ENCODE peak calls at places on chromosomes 2 and 18, in seven cellular contexts. O, W, A, U, N, B and C are unnamed samples.

GRCh38 chr2:239263937-239264837 is 136.6 kb downstream of the HDAC4 start:
- DNase-seq in O (no peak), W (no peak), A (no peak), U (no peak), N (no peak), B (no peak), C (no peak)

GRCh38 chr2:20576598-20577115 is 74.2 kb downstream of the HS1BP3 start:
- DNase-seq in O (no peak), W (no peak), A (no peak), U (peak; percentile 47), N (peak; percentile 77), B (no peak), C (peak; percentile 57)

GRCh38 chr2:236608710-236609109 is 39.1 kb downstream of the ACKR3 start:
- DNase-seq in O (no peak), W (no peak), A (no peak), U (no peak), N (no peak), B (no peak), C (no peak)

GRCh38 chr2:239060676-239061075 is 212.8 kb downstream of the TWIST2 start:
- DNase-seq in O (no peak), W (no peak), A (no peak), U (no peak), N (no peak), B (no peak), C (no peak)

GRCh38 chr18:55314615-55315237 is 273.3 kb downstream of the TCF4 start:
- DNase-seq in O (no peak), W (no peak), A (no peak), U (no peak), N (no peak), B (no peak), C (no peak)

GRCh38 chr2:231360881-231361294 is 34.6 kb upstream of the B3GNT7 start:
- DNase-seq in O (no peak), W (no peak), A (no peak), U (no peak), N (no peak), B (no peak), C (no peak)

GRCh38 chr2:62293490-62294212 is 97.7 kb downstream of the B3GNT2 start:
- DNase-seq in O (peak; percentile 51), W (peak; percentile 48), A (no peak), U (no peak), N (no peak), B (peak; percentile 47), C (no peak)

GRCh38 chr2:221552282-221552681 is 19.8 kb downstream of the EPHA4 start:
- DNase-seq in O (no peak), W (no peak), A (no peak), U (no peak), N (no peak), B (no peak), C (no peak)

GRCh38 chr18:36322408-36322728 is 24.9 kb downstream of the FHOD3 start:
- DNase-seq in O (no peak), W (no peak), A (no peak), U (no peak), N (no peak), B (no peak), C (no peak)

GRCh38 chr2:42252464-42252863 is 83.3 kb downstream of the EML4 start:
- DNase-seq in O (no peak), W (no peak), A (no peak), U (no peak), N (no peak), B (no peak), C (no peak)

GRCh38 chr2:181393472-181393871 is 63.7 kb upstream of the ITGA4 start:
- DNase-seq in O (peak; percentile 18), W (peak; percentile 26), A (no peak), U (no peak), N (no peak), B (no peak), C (peak; percentile 1)

GRCh38 chr2:71313016-71313766 is 18.4 kb upstream of the ZNF638 start:
- DNase-seq in O (no peak), W (no peak), A (no peak), U (no peak), N (no peak), B (no peak), C (no peak)

GRCh38 chr18:76494541-76495403 is at the start of gene ZNF516:
- DNase-seq in O (peak; percentile 25), W (peak; percentile 61), A (no peak), U (no peak), N (no peak), B (no peak), C (no peak)

GRCh38 chr2:10404324-10405143 is 43.6 kb downstream of the ODC1 start:
- DNase-seq in O (no peak), W (peak; percentile 68), A (no peak), U (no peak), N (no peak), B (no peak), C (no peak)

GRCh38 chr2:181398000-181398399 is 59.2 kb upstream of the ITGA4 start:
- DNase-seq in O (no peak), W (no peak), A (no peak), U (no peak), N (no peak), B (no peak), C (no peak)

GRCh38 chr18:56973487-56973886 is 173.4 kb upstream of the BOD1L2 start:
- DNase-seq in O (no peak), W (no peak), A (no peak), U (no peak), N (no peak), B (no peak), C (no peak)

GRCh38 chr2:38146917-38147307 is 71.0 kb upstream of the CYP1B1 start:
- DNase-seq in O (peak; percentile 25), W (peak; percentile 27), A (peak; percentile 66), U (no peak), N (peak; percentile 78), B (peak; percentile 57), C (peak; percentile 29)

GRCh38 chr2:38148501-38148900 is 72.5 kb upstream of the CYP1B1 start:
- DNase-seq in O (peak; percentile 81), W (no peak), A (no peak), U (no peak), N (no peak), B (no peak), C (no peak)

GRCh38 chr2:38147333-38148121 is 71.6 kb upstream of the CYP1B1 start:
- DNase-seq in O (no peak), W (no peak), A (no peak), U (no peak), N (no peak), B (no peak), C (no peak)

GRCh38 chr2:38145226-38145625 is 69.3 kb upstream of the CYP1B1 start:
- DNase-seq in O (no peak), W (no peak), A (no peak), U (no peak), N (no peak), B (no peak), C (no peak)

DNA sequence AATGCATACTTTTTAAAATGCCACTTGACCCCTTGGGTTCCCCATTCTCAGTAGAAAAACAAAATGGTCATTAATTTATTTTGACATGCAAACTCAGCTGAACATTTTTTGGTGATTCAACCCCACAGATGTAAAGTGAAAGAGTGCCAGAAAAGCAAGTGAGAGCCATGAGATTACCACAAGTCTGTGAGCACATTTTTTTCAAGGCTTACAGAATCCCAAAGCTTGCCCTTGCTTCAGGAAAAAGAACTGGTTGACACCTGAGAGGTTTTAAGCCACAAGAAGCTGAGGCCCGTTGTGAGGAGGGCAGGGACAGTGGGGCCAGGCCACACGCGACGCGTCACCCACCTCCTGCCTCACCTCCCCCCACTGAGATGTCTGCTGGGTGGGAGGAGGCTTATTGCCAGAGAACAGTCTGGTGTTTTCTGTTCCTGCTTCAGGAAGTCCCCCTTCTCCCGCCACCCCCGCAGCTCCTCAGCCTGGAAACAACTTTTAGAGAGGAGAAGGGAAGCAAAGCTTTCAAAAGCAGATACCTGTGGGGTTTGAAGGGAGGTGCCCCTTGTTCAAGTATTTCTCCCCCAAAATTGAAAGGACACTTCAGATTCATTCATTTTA is 70.5 kb upstream of the CYP1B1 start:
- DNase-seq in O (no peak), W (no peak), A (peak; percentile 43), U (no peak), N (peak; percentile 71), B (peak; percentile 15), C (no peak)
- TF ChIP-seq TAF1 in O (no peak), W (no peak), A (peak; percentile 8), U (no peak), N (no peak), B (no peak), C (no peak)

DNA sequence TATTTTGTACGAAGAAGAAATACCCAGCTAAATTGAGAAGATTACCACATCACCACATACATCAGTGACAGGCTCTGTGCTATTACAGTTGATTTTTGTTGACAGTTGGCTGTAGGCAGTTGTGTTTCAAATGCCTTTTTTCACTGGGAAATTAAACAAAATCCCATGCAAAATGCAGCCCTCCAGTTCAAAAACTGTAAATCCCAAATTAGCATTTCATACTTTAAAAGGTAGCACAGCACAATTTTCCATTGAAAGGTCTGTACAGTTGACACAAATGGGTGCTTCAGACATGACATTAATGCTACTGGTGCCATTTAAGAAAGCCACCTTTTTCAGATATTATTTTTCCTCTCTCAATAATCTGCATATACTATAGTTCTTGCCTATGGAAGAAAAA is 807.2 kb downstream of the BCL11A start:
- DNase-seq in O (no peak), W (no peak), A (no peak), U (no peak), N (no peak), B (no peak), C (no peak)
- TF ChIP-seq TAF1 in O (no peak), W (no peak), A (no peak), U (no peak), N (no peak), B (no peak), C (no peak)

DNA sequence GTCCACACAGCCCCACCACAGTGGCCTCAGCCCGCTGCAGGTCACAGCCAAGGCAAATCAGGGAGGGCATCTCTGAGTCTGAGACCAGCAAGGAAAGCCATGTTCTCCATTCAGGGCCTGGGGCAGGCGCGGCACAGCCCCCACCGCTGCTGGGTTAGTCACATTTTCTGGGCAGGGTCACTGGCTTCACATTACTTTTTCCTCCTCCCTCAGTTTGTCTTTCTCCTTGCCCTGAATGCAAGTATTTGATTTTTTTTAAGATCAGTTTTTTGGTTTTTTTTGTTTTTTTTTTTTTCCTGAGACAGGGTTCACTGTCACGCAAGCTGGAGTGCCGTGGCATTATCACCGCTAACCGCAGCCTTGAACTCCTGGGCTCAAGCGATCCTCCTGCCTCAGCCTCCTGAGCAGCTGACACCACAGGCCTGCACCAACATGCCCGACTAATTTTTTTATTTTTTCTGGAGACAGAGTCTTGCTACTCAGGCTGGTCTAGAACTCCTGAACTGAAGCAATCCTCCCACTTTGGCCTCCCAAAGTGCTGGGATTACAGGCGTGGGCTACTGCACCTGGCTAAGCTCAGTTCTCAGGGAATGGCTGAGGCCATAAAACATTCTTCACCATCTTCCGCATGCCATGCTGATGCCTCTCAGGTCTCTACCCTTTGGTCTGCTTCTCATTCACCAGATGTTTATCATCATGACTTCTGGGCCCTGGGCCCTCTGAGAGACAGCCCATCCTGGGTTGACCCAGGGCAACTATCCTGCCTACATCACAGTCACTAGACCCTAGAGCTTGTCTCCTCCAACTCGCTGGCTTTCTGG is 628 bp upstream of the CAPG start:
- DNase-seq in O (peak; percentile 28), W (no peak), A (no peak), U (no peak), N (no peak), B (no peak), C (no peak)
- TF ChIP-seq TAF1 in O (no peak), W (no peak), A (no peak), U (no peak), N (no peak), B (no peak), C (no peak)

DNA sequence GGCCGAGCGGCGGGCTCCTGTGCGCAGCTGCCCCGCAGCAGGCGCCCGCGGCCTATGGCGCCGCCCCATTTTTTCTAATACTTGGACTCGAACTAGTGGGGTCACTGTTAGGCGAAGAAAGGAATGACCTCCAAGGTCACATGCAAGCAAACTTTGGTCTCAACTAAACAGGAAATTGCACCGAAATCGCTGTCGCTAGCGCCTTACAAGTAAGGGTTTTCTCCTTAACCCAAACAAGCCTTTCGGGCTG is 337 bp downstream of the ACAA2 start:
- DNase-seq in O (peak; percentile 24), W (no peak), A (peak; percentile 18), U (no peak), N (no peak), B (no peak), C (peak; percentile 19)
- TF ChIP-seq TAF1 in O (no peak), W (no peak), A (no peak), U (no peak), N (no peak), B (no peak), C (no peak)